ENCODE peak calls at places on chromosomes 6 and 20, in six cellular contexts. M is H1; R is midbrain; K is amygdala; E is naive thymus-derived CD4-positive, alpha-beta T cell; Y is type B pancreatic cell. Q is an unnamed sample.
A peak's percentile ranks its signal among the peaks of the same experiment; 100 is the strongest.

GRCh38 chr6:151004415-151005024 is 139.0 kb downstream of the MTHFD1L start:
- DNase-seq in M (no peak), E (no peak), K (no peak), R (no peak), Y (no peak), Q (no peak)

GRCh38 chr6:80438728-80439127 is 332.3 kb downstream of the BCKDHB start:
- DNase-seq in K (no peak), M (no peak), E (no peak), Y (no peak), R (no peak), Q (no peak)

GRCh38 chr6:127641905-127642304 is 64.9 kb downstream of the C6orf58 start:
- DNase-seq in Y (no peak), R (peak; percentile 10), M (peak; percentile 52), K (no peak), E (no peak), Q (peak; percentile 19)

GRCh38 chr6:190596-191395 is 101.5 kb upstream of the DUSP22 start:
- DNase-seq in E (no peak), K (no peak), Y (no peak), M (no peak), R (no peak), Q (no peak)

GRCh38 chr6:797479-798077 is 104.6 kb upstream of the EXOC2 start:
- DNase-seq in E (no peak), M (peak; percentile 53), K (no peak), R (peak; percentile 48), Y (no peak), Q (peak; percentile 55)

GRCh38 chr6:167044696-167045095 is 45.5 kb downstream of the CEP43 start:
- DNase-seq in M (no peak), R (no peak), E (no peak), Y (no peak), K (no peak), Q (no peak)

GRCh38 chr20:32663704-32664351 is 9.9 kb downstream of the C20orf203 start:
- DNase-seq in M (no peak), E (no peak), K (no peak), Y (no peak), R (no peak), Q (no peak)

GRCh38 chr20:44730441-44730840 is 15.2 kb upstream of the KCNK15 start:
- DNase-seq in K (no peak), Y (no peak), M (no peak), E (no peak), R (no peak), Q (no peak)

GRCh38 chr6:49552596-49552995 is 2.1 kb downstream of the C6orf141 start:
- DNase-seq in E (no peak), Y (no peak), R (no peak), M (no peak), K (no peak), Q (no peak)

GRCh38 chr6:23547851-23548250 is 578.2 kb upstream of the NRSN1 start:
- DNase-seq in Y (no peak), E (no peak), K (no peak), M (no peak), R (no peak), Q (peak; percentile 2)

GRCh38 chr6:113876654-113877053 is 19.5 kb downstream of the MARCKS start:
- DNase-seq in E (no peak), R (no peak), Y (no peak), K (no peak), M (no peak), Q (no peak)

GRCh38 chr6:161227004-161227950 is 46.6 kb downstream of the AGPAT4 start:
- DNase-seq in E (no peak), M (no peak), Y (no peak), R (no peak), K (no peak), Q (no peak)

GRCh38 chr6:108565091-108565766 is 4.5 kb downstream of the FOXO3 start:
- DNase-seq in E (no peak), M (no peak), K (no peak), Y (no peak), R (peak; percentile 42), Q (no peak)

GRCh38 chr6:125546827-125547226 is 202.6 kb upstream of the HEY2 start:
- DNase-seq in Y (no peak), R (no peak), K (no peak), M (no peak), E (no peak), Q (no peak)

GRCh38 chr6:4776493-4776966 is 326 bp downstream of the CDYL start:
- DNase-seq in M (no peak), Y (no peak), R (no peak), K (no peak), E (no peak), Q (no peak)

GRCh38 chr6:108883172-108883571 is 35.0 kb downstream of the ARMC2 start:
- DNase-seq in K (no peak), Y (no peak), R (no peak), E (no peak), M (no peak), Q (no peak)

GRCh38 chr6:88263591-88263990 is 97.4 kb upstream of the CNR1 start:
- DNase-seq in Y (no peak), M (no peak), E (no peak), K (no peak), R (no peak), Q (no peak)

GRCh38 chr20:48364688-48365421 is 462.9 kb downstream of the PREX1 start:
- DNase-seq in R (no peak), E (no peak), M (no peak), Y (no peak), K (no peak), Q (no peak)